ENCODE peak calls at places on chromosomes 3 and 15, in five cellular contexts. One of them, this sample, is unnamed.

GRCh38 chr3:117059054-117059989 is 349.7 kb downstream of the TUSC7 start:
- DNase-seq in tibial artery: no peak
- DNase-seq in thyroid gland: no peak
- DNase-seq in breast epithelium: no peak
- DNase-seq in CD4-positive, alpha-beta T cell: no peak
- DNase-seq in this sample: no peak

GRCh38 chr3:12986986-12987385 is 86.2 kb downstream of the IQSEC1 start:
- DNase-seq in CD4-positive, alpha-beta T cell: no peak
- DNase-seq in breast epithelium: no peak
- DNase-seq in tibial artery: no peak
- DNase-seq in thyroid gland: peak
- DNase-seq in this sample: no peak

GRCh38 chr15:64224508-64224907 is 61.7 kb upstream of the PPIB start:
- DNase-seq in tibial artery: no peak
- DNase-seq in breast epithelium: no peak
- DNase-seq in CD4-positive, alpha-beta T cell: no peak
- DNase-seq in thyroid gland: peak
- DNase-seq in this sample: no peak

GRCh38 chr3:177781686-177782161 is 584.4 kb upstream of the TBL1XR1 start:
- DNase-seq in thyroid gland: peak
- DNase-seq in CD4-positive, alpha-beta T cell: no peak
- DNase-seq in breast epithelium: peak
- DNase-seq in tibial artery: peak
- DNase-seq in this sample: no peak

GRCh38 chr15:100866386-100867330 is 13.0 kb upstream of the ALDH1A3 start:
- DNase-seq in breast epithelium: no peak
- DNase-seq in CD4-positive, alpha-beta T cell: no peak
- DNase-seq in tibial artery: no peak
- DNase-seq in thyroid gland: no peak
- DNase-seq in this sample: no peak

GRCh38 chr3:57627976-57628375 is 30.8 kb upstream of the ARF4 start:
- DNase-seq in tibial artery: no peak
- DNase-seq in breast epithelium: no peak
- DNase-seq in thyroid gland: peak
- DNase-seq in CD4-positive, alpha-beta T cell: no peak
- DNase-seq in this sample: no peak

GRCh38 chr15:101045236-101045646 is 126.1 kb downstream of the LRRK1 start:
- DNase-seq in tibial artery: peak
- DNase-seq in thyroid gland: no peak
- DNase-seq in breast epithelium: no peak
- DNase-seq in CD4-positive, alpha-beta T cell: no peak
- DNase-seq in this sample: no peak

GRCh38 chr3:123110953-123111615 is 44.3 kb downstream of the PDIA5 start:
- DNase-seq in breast epithelium: no peak
- DNase-seq in CD4-positive, alpha-beta T cell: no peak
- DNase-seq in tibial artery: no peak
- DNase-seq in thyroid gland: no peak
- DNase-seq in this sample: no peak

GRCh38 chr3:158771982-158772381 is 29.9 kb upstream of the MFSD1 start:
- DNase-seq in breast epithelium: no peak
- DNase-seq in CD4-positive, alpha-beta T cell: no peak
- DNase-seq in thyroid gland: no peak
- DNase-seq in tibial artery: no peak
- DNase-seq in this sample: no peak

GRCh38 chr3:170961616-170962400 is 53.4 kb upstream of the EIF5A2 start:
- DNase-seq in thyroid gland: no peak
- DNase-seq in CD4-positive, alpha-beta T cell: no peak
- DNase-seq in breast epithelium: no peak
- DNase-seq in tibial artery: no peak
- DNase-seq in this sample: no peak

GRCh38 chr3:141578197-141578596 is 91.4 kb downstream of the RASA2 start:
- DNase-seq in thyroid gland: no peak
- DNase-seq in breast epithelium: no peak
- DNase-seq in tibial artery: no peak
- DNase-seq in CD4-positive, alpha-beta T cell: no peak
- DNase-seq in this sample: no peak

GRCh38 chr15:93460717-93461116 is 371.7 kb upstream of the RGMA start:
- DNase-seq in tibial artery: no peak
- DNase-seq in CD4-positive, alpha-beta T cell: no peak
- DNase-seq in breast epithelium: no peak
- DNase-seq in thyroid gland: no peak
- DNase-seq in this sample: no peak

GRCh38 chr15:74482661-74483060 is 21.7 kb upstream of the UBL7 start:
- DNase-seq in CD4-positive, alpha-beta T cell: no peak
- DNase-seq in tibial artery: peak
- DNase-seq in thyroid gland: no peak
- DNase-seq in breast epithelium: no peak
- DNase-seq in this sample: no peak

GRCh38 chr3:40588406-40588805 is 63.6 kb downstream of the ZNF621 start:
- DNase-seq in thyroid gland: no peak
- DNase-seq in CD4-positive, alpha-beta T cell: no peak
- DNase-seq in tibial artery: no peak
- DNase-seq in breast epithelium: no peak
- DNase-seq in this sample: no peak

GRCh38 chr3:38985981-38986380 is 65.8 kb downstream of the SCN11A start:
- DNase-seq in CD4-positive, alpha-beta T cell: no peak
- DNase-seq in tibial artery: no peak
- DNase-seq in thyroid gland: no peak
- DNase-seq in breast epithelium: no peak
- DNase-seq in this sample: no peak

GRCh38 chr15:61871926-61872522 is 188.2 kb downstream of the VPS13C start:
- DNase-seq in thyroid gland: no peak
- DNase-seq in tibial artery: no peak
- DNase-seq in CD4-positive, alpha-beta T cell: no peak
- DNase-seq in breast epithelium: no peak
- DNase-seq in this sample: no peak

GRCh38 chr3:132083583-132084372 is 49.0 kb upstream of the CPNE4 start:
- DNase-seq in breast epithelium: no peak
- DNase-seq in thyroid gland: no peak
- DNase-seq in tibial artery: no peak
- DNase-seq in CD4-positive, alpha-beta T cell: no peak
- DNase-seq in this sample: no peak

GRCh38 chr15:23690450-23690852 is 3.3 kb upstream of the NDN start:
- DNase-seq in tibial artery: peak
- DNase-seq in breast epithelium: peak
- DNase-seq in CD4-positive, alpha-beta T cell: no peak
- DNase-seq in thyroid gland: peak
- DNase-seq in this sample: no peak

GRCh38 chr15:100340721-100341661 is 784 bp downstream of the ADAMTS17 start:
- DNase-seq in tibial artery: no peak
- DNase-seq in thyroid gland: peak
- DNase-seq in breast epithelium: no peak
- DNase-seq in CD4-positive, alpha-beta T cell: peak
- DNase-seq in this sample: no peak

GRCh38 chr3:156760333-156760732 is 65.8 kb upstream of the LEKR1 start:
- DNase-seq in CD4-positive, alpha-beta T cell: no peak
- DNase-seq in tibial artery: no peak
- DNase-seq in breast epithelium: no peak
- DNase-seq in thyroid gland: no peak
- DNase-seq in this sample: no peak

GRCh38 chr3:156761007-156761406 is 65.1 kb upstream of the LEKR1 start:
- DNase-seq in thyroid gland: no peak
- DNase-seq in CD4-positive, alpha-beta T cell: no peak
- DNase-seq in tibial artery: no peak
- DNase-seq in breast epithelium: no peak
- DNase-seq in this sample: no peak

GRCh38 chr3:156762631-156763185 is 63.4 kb upstream of the LEKR1 start:
- DNase-seq in thyroid gland: peak
- DNase-seq in CD4-positive, alpha-beta T cell: no peak
- DNase-seq in tibial artery: no peak
- DNase-seq in breast epithelium: no peak
- DNase-seq in this sample: no peak

GRCh38 chr3:156763386-156763785 is 62.8 kb upstream of the LEKR1 start:
- DNase-seq in thyroid gland: no peak
- DNase-seq in CD4-positive, alpha-beta T cell: no peak
- DNase-seq in tibial artery: no peak
- DNase-seq in breast epithelium: no peak
- DNase-seq in this sample: no peak

DNA sequence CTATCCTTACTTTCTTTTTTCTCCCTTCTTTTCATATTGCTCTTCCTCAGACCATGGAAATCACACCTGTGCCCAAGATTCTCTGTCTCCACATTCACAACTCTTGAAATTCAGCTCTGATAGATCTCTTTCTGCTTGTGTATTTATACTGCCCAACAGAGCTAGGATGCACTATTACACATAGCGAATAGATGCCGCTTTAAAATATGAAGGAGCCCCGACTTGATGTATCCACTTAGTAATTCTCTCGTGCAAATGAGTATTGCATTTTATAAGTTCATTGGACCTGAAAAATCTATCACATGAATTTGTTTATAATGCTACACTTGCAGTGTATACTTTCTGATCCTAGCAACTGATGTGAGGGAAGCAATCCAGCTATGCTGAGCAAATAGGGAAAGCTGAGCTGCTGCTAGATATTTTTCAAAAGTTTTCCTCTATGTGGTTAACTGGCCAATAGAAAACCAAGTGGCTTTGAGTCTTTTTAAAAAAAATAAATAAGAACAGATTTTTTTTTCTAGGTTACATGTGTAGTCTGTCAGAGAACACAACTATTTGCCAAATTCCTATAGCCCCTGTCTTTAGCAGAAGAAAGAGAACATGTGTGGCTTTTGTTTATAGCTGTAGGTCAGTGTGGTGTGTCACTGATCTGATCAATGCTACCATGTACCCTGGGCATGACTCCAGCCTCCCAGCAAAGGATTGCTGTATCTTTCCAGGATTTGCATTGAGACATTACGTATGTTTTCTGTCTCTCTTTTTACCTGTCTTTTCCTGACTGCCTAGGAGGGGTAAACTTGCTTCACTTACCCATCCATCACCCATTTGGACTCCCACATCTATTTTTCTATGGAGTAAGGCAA is 64.2 kb upstream of the LEKR1 start:
- DNase-seq in CD4-positive, alpha-beta T cell: no peak
- DNase-seq in breast epithelium: no peak
- DNase-seq in thyroid gland: no peak
- DNase-seq in tibial artery: no peak
- DNase-seq in this sample: no peak
- TF ChIP-seq CTCF in CD4-positive, alpha-beta T cell: no peak
- TF ChIP-seq CTCF in breast epithelium: no peak
- TF ChIP-seq CTCF in thyroid gland: no peak
- TF ChIP-seq CTCF in tibial artery: no peak
- TF ChIP-seq CTCF in this sample: no peak

DNA sequence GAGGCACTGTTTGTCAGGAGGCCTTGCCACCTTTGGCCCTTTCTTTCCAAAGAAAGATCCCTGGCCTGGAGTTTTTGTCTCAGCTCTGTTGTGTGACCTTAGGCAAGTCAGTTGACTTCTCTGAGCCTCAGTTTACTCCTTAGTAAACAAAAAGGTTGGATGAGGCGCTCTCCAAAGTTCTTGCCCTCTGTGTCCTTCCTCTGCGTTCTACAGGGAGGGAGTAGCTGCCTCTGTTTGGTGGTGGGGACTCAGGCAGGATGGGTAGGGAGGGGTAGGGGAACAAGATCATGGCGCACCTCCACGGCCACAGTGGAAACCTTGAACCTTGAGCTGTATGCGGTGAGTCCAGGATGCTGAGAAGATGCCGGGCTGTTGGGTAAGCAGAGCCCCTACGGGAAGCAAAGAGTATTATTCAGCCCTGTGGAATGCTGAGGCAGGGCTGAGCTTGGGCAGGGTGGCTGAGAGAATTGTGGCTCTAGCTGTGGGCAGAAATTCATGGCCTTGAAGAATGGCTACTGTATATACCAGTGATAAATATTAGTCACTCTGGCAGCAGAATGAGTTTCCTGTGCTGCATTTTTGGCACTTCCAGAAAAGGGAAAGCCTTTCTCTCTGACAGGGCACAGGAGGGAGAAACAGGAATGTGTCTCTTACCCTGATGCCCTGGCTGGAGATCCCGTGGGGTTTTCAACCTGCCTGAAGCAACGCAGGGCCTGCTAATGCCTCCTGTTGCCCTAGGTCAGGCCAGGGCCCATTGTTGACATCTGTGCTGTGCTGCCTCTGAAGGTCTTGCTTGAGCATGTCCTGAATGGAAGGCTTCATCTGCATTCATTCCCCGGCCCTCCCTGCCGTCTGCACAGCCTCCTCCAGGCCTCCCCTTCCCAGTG is 39.9 kb downstream of the SMAD3 start:
- DNase-seq in thyroid gland: no peak
- DNase-seq in breast epithelium: peak
- DNase-seq in CD4-positive, alpha-beta T cell: no peak
- DNase-seq in tibial artery: peak
- DNase-seq in this sample: no peak
- TF ChIP-seq CTCF in thyroid gland: no peak
- TF ChIP-seq CTCF in breast epithelium: peak
- TF ChIP-seq CTCF in CD4-positive, alpha-beta T cell: no peak
- TF ChIP-seq CTCF in tibial artery: peak
- TF ChIP-seq CTCF in this sample: no peak

DNA sequence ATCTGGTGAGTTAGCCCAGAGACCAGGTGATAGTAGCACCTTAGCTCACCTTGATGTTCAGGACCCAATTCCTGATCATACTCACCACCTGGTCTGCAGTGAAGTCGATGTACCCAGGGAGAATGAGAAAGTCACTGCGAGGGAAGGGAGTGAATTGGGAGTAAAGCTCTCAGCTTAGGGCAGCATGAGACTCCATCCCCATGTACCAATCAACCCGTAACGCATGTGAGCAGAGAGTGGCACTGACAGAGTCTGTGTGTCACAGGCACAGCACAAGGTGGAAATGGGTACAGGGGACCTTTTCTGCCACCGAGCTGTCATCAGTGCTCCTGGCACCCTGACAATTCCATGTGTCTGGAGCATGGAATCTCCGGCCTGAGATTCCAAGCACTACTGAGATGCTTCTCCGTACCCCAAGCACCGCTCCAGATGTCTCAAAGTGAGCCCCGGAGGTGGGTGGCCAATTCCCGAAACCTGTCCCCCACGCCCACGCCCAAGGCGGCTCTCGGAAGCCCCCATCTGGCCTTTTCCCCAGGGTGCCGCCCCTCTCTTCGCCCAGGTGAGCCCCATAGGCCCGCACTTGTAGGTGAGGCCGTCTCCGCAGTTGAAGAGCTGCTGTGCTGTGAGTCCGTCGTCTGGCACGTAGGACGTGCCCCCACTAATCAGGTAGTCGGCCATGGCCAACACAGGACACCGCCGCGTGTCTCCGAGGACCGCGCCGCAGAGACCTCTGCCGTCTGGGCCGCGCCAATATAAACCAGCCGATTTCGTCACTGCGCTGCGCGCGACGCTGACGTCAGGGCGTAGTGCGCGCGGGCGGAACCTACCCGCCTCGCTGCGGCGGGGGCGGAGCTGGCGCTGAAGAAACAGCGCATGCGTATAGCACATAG is at the start of gene IMPDH2:
- DNase-seq in CD4-positive, alpha-beta T cell: peak
- DNase-seq in tibial artery: peak
- DNase-seq in thyroid gland: peak
- DNase-seq in breast epithelium: peak
- DNase-seq in this sample: peak
- TF ChIP-seq CTCF in CD4-positive, alpha-beta T cell: no peak
- TF ChIP-seq CTCF in tibial artery: no peak
- TF ChIP-seq CTCF in thyroid gland: no peak
- TF ChIP-seq CTCF in breast epithelium: no peak
- TF ChIP-seq CTCF in this sample: peak

DNA sequence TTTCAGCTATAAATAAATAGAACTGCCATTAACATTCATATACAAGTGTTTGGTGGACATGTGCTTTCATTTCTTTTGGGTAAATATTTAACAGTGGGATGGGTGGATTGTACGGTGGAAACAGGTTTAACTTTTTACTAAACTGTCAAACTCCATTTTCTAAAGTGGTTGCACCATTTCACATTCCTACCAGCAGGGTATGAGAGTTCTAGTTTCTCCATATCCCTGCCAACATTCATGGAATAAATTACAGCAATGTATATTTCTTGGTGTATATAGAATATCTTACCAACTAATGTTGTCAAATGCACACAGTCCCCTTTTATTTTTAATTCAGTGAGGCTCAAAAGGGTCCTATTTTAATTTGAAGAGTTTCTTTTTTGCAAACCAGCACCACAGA is 71.3 kb upstream of the CTXND1 start:
- DNase-seq in breast epithelium: no peak
- DNase-seq in thyroid gland: no peak
- DNase-seq in CD4-positive, alpha-beta T cell: no peak
- DNase-seq in tibial artery: no peak
- DNase-seq in this sample: no peak
- TF ChIP-seq CTCF in breast epithelium: no peak
- TF ChIP-seq CTCF in thyroid gland: no peak
- TF ChIP-seq CTCF in CD4-positive, alpha-beta T cell: no peak
- TF ChIP-seq CTCF in tibial artery: no peak
- TF ChIP-seq CTCF in this sample: no peak